ENCODE peak calls at places on chromosomes 7 and 10, in seven cellular contexts. C is right cardiac atrium; X is uterus; P is cardiac fibroblast; I is neural progenitor cell; H is CD8-positive, alpha-beta memory T cell; V is IMR-90. N is an unnamed sample.

GRCh38 chr10:131085586-131085860 is 226.0 kb downstream of the TCERG1L start:
- DNase-seq in P (no peak), I (no peak), X (no peak), C (no peak), V (no peak), H (no peak), N (no peak)

GRCh38 chr7:106568680-106569499 is 92.1 kb downstream of the CCDC71L start:
- DNase-seq in X (no peak), H (no peak), C (no peak), V (peak; percentile 85), P (peak; percentile 80), I (no peak), N (peak; percentile 64)

GRCh38 chr10:128263891-128264688 is 137.9 kb upstream of the MKI67 start:
- DNase-seq in V (peak; percentile 25), I (peak; percentile 82), H (peak; percentile 3), P (peak; percentile 62), C (peak; percentile 81), X (peak; percentile 19), N (peak; percentile 20)

GRCh38 chr10:30751678-30752331 is 122.3 kb upstream of the LYZL2 start:
- DNase-seq in I (peak; percentile 84), C (peak; percentile 91), H (peak; percentile 63), P (peak; percentile 72), V (peak; percentile 75), X (no peak), N (peak; percentile 72)

GRCh38 chr10:128704716-128705115 is 578.5 kb upstream of the MKI67 start:
- DNase-seq in V (no peak), H (no peak), P (no peak), X (no peak), C (no peak), I (no peak), N (no peak)

GRCh38 chr10:29858352-29859267 is 200.8 kb downstream of the JCAD start:
- DNase-seq in I (peak; percentile 86), P (peak; percentile 77), X (peak; percentile 70), V (peak; percentile 82), C (peak; percentile 81), H (no peak), N (peak; percentile 87)

GRCh38 chr10:13853854-13854253 is 267.1 kb downstream of the PRPF18 start:
- DNase-seq in I (no peak), P (peak; percentile 84), V (peak; percentile 39), C (no peak), H (no peak), X (peak; percentile 33), N (peak; percentile 60)

GRCh38 chr7:140591178-140591902 is 49.3 kb downstream of the DENND2A start:
- DNase-seq in H (no peak), C (no peak), P (peak; percentile 12), V (peak; percentile 41), I (no peak), X (no peak), N (peak; percentile 26)

GRCh38 chr10:93580824-93581223 is 14.4 kb downstream of the FFAR4 start:
- DNase-seq in H (no peak), I (peak; percentile 86), P (peak; percentile 9), X (no peak), C (no peak), V (peak; percentile 33), N (peak; percentile 16)

GRCh38 chr10:74991435-74991834 is 120.0 kb upstream of the SAMD8 start:
- DNase-seq in V (no peak), I (peak; percentile 50), X (no peak), C (no peak), P (peak; percentile 52), H (peak; percentile 3), N (no peak)

GRCh38 chr7:2651336-2651735 is 19.6 kb downstream of the TTYH3 start:
- DNase-seq in H (no peak), X (no peak), I (peak; percentile 58), V (no peak), C (peak; percentile 52), P (peak; percentile 20), N (no peak)

GRCh38 chr10:94407668-94408067 is 5.3 kb downstream of the TBC1D12 start:
- DNase-seq in I (no peak), X (no peak), H (no peak), P (no peak), C (no peak), V (no peak), N (no peak)

GRCh38 chr10:72044417-72045041 is 43.8 kb downstream of the SPOCK2 start:
- DNase-seq in X (peak; percentile 61), C (peak; percentile 72), I (peak; percentile 37), P (no peak), H (no peak), V (peak; percentile 28), N (no peak)

GRCh38 chr7:35971133-35971995 is 170.5 kb downstream of the SEPTIN7 start:
- DNase-seq in P (no peak), V (no peak), H (no peak), I (no peak), X (no peak), C (peak; percentile 80), N (no peak)

GRCh38 chr7:128794020-128794419 is 2.3 kb downstream of the CCDC136 start:
- DNase-seq in V (no peak), P (no peak), H (no peak), C (no peak), I (no peak), X (no peak), N (no peak)

GRCh38 chr10:105797234-105797890 is 1156.3 kb downstream of the SORCS3 start:
- DNase-seq in H (no peak), P (peak; percentile 40), X (no peak), V (no peak), C (no peak), I (peak; percentile 54), N (peak; percentile 8)

GRCh38 chr7:85736085-85736484 is 549.2 kb upstream of the SEMA3D start:
- DNase-seq in X (no peak), V (no peak), I (no peak), P (no peak), C (no peak), H (no peak), N (no peak)

GRCh38 chr7:922334-923107 is 32.0 kb downstream of the ADAP1 start:
- DNase-seq in P (no peak), C (peak; percentile 58), X (no peak), H (peak; percentile 47), I (no peak), V (no peak), N (no peak)

GRCh38 chr10:92421550-92421949 is 130.6 kb downstream of the MARCHF5 start:
- DNase-seq in C (no peak), I (no peak), P (no peak), X (no peak), H (no peak), V (no peak), N (no peak)

GRCh38 chr10:44885710-44886109 is 25.4 kb upstream of the TMEM72 start:
- DNase-seq in V (no peak), X (no peak), I (no peak), C (no peak), P (no peak), H (no peak), N (no peak)

GRCh38 chr10:5466451-5466996 is 32.8 kb downstream of the CALML5 start:
- DNase-seq in V (peak; percentile 82), P (no peak), I (peak; percentile 27), H (no peak), C (no peak), X (peak; percentile 76), N (peak; percentile 82)

GRCh38 chr10:6928531-6929080 is 348.5 kb upstream of the PRKCQ start:
- DNase-seq in X (no peak), P (no peak), I (peak; percentile 72), V (no peak), H (no peak), C (no peak), N (no peak)
- H3K4me3 ChIP-seq in X (no peak overlapping the region), P (no peak overlapping the region), I (no peak overlapping the region), V (no peak overlapping the region), H (peak overlapping the region; percentile 62), C (no peak overlapping the region), N (no peak overlapping the region)

GRCh38 chr7:94436018-94436604 is 41.4 kb downstream of the COL1A2 start:
- DNase-seq in P (peak; percentile 88), I (peak; percentile 85), V (peak; percentile 78), H (peak; percentile 16), X (peak; percentile 81), C (no peak), N (peak; percentile 74)
- H3K4me3 ChIP-seq in P (no peak overlapping the region), I (no peak overlapping the region), V (no peak overlapping the region), H (no peak overlapping the region), X (no peak overlapping the region), C (no peak overlapping the region), N (no peak overlapping the region)

GRCh38 chr7:99098317-99098823 is 45.5 kb downstream of the SMURF1 start:
- DNase-seq in P (no peak), V (no peak), I (no peak), H (no peak), X (no peak), C (no peak), N (no peak)
- H3K4me3 ChIP-seq in P (no peak overlapping the region), V (no peak overlapping the region), I (no peak overlapping the region), H (no peak overlapping the region), X (no peak overlapping the region), C (no peak overlapping the region), N (no peak overlapping the region)

DNA sequence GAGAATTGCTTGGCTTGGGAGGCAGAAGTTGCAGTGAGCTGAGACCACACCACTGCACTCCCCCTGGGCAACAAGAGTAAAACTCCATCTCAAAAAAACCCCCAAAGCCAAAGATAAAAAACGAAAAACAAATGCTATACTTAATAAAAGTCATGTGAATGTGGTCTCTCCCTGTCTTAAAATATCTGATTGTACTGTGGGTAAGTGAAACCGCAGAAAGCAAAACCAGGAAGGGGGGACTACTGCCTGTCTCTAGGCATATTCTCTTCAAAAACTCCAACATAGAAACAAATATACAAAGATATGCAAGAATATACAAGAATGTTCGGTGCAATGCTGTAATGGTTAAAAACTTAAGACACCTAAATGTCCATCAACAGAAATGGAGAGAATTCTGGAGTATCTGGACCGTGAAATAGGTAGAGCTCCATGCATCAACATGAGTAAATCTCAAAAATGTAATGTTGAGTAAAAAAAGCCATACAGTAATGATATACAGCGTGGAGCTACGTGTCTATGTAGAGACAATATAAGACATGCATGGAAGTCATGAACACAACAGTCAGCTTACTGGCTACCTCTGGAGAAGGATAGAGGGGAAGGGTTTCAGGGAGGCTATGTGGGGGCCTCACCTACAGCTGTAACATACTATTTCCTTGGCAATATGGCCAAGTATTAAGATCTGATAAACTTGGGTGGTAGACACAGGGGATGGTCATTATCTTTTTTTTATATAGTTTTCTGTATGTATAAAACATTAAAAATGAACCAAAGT is 2.1 kb downstream of the ZNF394 start:
- DNase-seq in X (no peak), P (no peak), I (no peak), V (no peak), C (no peak), H (no peak), N (no peak)
- H3K4me3 ChIP-seq in X (no peak overlapping the region), P (peak overlapping the region; percentile 95), I (peak overlapping the region; percentile 84), V (peak overlapping the region; percentile 57), C (peak overlapping the region; percentile 81), H (peak overlapping the region; percentile 98), N (peak overlapping the region; percentile 99)

DNA sequence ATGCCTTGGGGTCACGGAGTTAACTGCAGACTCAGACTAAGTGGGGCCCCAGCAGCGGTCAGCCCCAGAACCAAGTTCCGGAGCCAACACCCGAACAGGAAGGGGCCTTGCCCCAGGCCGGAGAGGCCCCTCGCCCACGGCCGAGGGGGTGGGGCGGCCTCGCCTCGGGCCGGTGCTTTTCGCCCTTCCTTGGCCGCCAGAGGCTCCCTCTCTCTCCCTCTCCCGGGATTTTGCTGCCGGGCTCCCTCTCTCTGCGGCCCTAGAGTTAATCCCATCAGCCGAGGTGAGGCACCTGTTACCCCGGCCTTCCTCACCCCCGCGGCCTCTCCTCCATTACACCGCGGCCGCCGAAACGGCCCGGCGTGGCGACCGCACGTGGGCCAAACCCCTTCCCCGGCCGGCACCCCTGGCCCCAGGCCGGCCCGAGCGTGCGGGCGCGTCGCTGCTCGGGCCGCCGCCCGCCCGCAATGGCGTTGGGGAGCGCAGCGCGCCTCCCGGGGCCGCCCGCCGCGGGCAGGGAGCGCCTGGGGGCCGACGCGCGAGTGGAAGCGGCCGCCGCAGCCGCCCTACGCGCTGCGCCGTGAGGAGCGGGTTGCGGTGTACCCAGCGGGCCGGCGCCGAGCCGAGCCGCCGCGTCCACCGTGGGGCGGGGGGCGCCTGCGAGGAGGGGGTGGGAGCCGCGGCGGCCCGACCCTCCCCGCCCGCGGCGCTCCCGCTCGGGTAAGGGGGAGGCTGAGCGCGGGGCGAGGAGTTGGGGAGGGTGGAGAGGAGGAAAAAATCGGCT is at the start of gene PPP1R9A:
- DNase-seq in V (no peak), C (peak; percentile 72), H (no peak), I (peak; percentile 87), X (peak; percentile 27), P (no peak), N (peak; percentile 20)
- H3K4me3 ChIP-seq in V (peak within 1 kb of the TSS; percentile 16), C (peak within 1 kb of the TSS; percentile 87), H (no peak within 1 kb of the TSS), I (peak within 1 kb of the TSS; percentile 63), X (peak within 1 kb of the TSS; percentile 40), P (peak within 1 kb of the TSS; percentile 41), N (peak within 1 kb of the TSS; percentile 65)

N was measured in astrocyte of the spinal cord.